ENCODE peak calls at places on chromosome 17, in six cellular contexts. M is pancreas, X is OCI-LY7, W is cardiac fibroblast, P is fibroblast of lung, V is fibroblast of pulmonary artery. Q is an unnamed sample.

GRCh38 chr17:64425191-64425590 is 23.7 kb upstream of the MILR1 start:
- DNase-seq in V (no peak), P (no peak), W (no peak), X (no peak), M (no peak), Q (no peak)

GRCh38 chr17:67837965-67838364 is 12.7 kb downstream of the BPTF start:
- DNase-seq in W (no peak), M (no peak), V (no peak), P (no peak), X (no peak), Q (no peak)

GRCh38 chr17:6936370-6937028 is 59.4 kb upstream of the ALOX12 start:
- DNase-seq in P (peak), M (no peak), V (peak), X (no peak), W (peak), Q (peak)

GRCh38 chr17:82531431-82531881 is 11.9 kb downstream of the FOXK2 start:
- DNase-seq in P (peak), X (no peak), V (peak), M (no peak), W (peak), Q (peak)

GRCh38 chr17:19311016-19311415 is 51.5 kb downstream of the B9D1 start:
- DNase-seq in V (no peak), W (no peak), X (no peak), M (no peak), P (no peak), Q (no peak)

GRCh38 chr17:41919165-41919817 is 540 bp upstream of the ACLY start:
- DNase-seq in M (no peak), P (no peak), W (no peak), X (no peak), V (no peak), Q (no peak)

GRCh38 chr17:933168-934083 is 46.1 kb downstream of the NXN start:
- DNase-seq in V (peak), M (peak), P (peak), X (no peak), W (peak), Q (peak)

GRCh38 chr17:27352481-27353460 is 58.9 kb downstream of the WSB1 start:
- DNase-seq in P (peak), W (peak), X (no peak), M (no peak), V (peak), Q (no peak)

GRCh38 chr17:58330997-58331814 is 2.6 kb upstream of the TSPOAP1 start:
- DNase-seq in X (peak), M (no peak), P (no peak), V (no peak), W (no peak), Q (no peak)

GRCh38 chr17:64202683-64203430 is 60.2 kb downstream of the TEX2 start:
- DNase-seq in M (no peak), W (peak), P (no peak), X (no peak), V (peak), Q (peak)

GRCh38 chr17:83161298-83162034 is 82.1 kb downstream of the METRNL start:
- DNase-seq in W (no peak), X (no peak), P (peak), V (no peak), M (no peak), Q (peak)

DNA sequence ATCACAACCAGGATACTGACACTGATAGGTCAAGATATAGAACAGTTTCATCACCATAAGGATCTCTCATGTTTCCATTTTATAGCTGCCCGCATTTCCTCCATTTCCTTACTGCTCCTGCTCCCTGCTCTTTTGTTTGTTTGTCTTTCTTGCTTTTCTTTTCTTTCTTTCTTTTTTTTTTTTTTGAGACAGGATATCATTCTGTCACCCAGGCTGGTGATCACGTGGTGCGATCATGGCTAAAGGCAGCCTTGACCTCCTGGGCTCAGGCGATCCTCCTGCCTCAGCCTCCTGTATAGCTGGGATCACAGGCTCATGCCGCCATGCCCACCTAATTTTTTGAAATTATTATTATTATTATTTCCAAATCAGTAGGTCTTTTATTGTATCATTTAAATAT is 31.7 kb downstream of the PRAC1 start:
- DNase-seq in W (no peak), P (no peak), V (no peak), M (no peak), X (no peak), Q (no peak)
- H3K4me3 ChIP-seq in W (no peak), P (no peak), V (no peak), M (no peak), X (no peak), Q (no peak)

DNA sequence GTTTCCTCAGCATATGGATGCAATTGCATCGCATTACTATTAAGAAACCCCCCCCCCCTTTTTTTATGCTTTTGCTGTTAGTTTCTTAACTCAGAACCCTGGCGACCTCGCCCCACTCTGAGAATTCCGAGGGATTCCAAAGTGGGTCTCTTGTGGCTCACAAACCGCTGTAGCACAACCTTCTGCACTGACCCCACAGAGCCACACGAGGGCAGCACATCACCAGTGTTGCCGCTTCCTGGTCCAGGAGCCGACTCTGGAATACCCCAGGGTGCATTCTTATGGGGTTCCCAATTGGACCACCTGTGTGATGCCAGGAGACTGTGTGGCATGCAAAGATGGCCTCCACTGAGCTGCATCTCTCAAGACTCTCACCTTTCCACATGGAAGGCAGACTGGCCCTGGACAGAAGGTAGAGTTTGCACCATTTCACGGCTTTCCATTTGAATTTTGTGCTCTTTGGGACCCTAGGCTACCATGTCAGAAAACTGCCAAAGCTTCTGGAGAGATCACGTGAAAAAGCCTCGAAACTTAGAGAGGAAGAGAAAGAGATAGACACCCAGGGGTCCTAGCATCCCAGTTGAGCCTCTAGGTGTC is 432.7 kb upstream of the ASIC2 start:
- DNase-seq in M (no peak), V (peak), W (peak), X (peak), P (peak), Q (no peak)
- TF ChIP-seq CTCF in M (peak), V (peak), W (peak), X (peak), P (peak), Q (peak)

GRCh38 chr17:50722746-50723145 is 3.3 kb downstream of the LUC7L3 start:
- DNase-seq in M (no peak), V (no peak), W (no peak), P (no peak), X (no peak), Q (no peak)
- H3K4me3 ChIP-seq in M (no peak), V (no peak), W (no peak), P (peak), X (peak), Q (no peak)

DNA sequence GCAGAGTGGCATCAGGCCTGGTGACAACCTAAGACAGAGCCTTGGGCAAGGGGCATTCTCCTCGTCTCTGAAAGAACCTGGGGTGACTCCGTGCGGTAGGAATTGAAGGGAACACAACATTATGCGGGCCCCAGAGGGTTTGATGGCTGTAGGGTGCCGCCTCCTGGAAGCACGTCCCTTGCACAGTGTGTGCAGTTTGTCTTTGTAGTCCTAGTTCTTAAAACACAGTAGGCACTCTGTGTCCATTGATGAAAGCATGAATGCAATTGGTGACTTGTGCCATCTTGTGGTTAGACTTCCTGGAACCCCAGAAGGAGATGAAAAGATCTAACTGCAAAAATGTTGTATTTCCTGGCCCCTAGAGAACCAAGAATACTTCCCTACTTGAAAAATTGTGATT is 279.8 kb downstream of the UTP18 start:
- DNase-seq in M (no peak), P (no peak), X (no peak), V (no peak), W (no peak), Q (no peak)
- TF ChIP-seq CTCF in M (no peak), P (no peak), X (no peak), V (no peak), W (no peak), Q (no peak)

GRCh38 chr17:18248811-18249210 is 9.7 kb downstream of the FLII start:
- DNase-seq in P (no peak), X (no peak), M (no peak), V (no peak), W (no peak), Q (no peak)

GRCh38 chr17:18246109-18246725 is 12.3 kb downstream of the FLII start:
- DNase-seq in P (no peak), M (no peak), X (no peak), V (no peak), W (no peak), Q (no peak)

GRCh38 chr17:18247613-18248001 is 10.9 kb downstream of the FLII start:
- DNase-seq in P (no peak), M (no peak), W (no peak), V (no peak), X (no peak), Q (no peak)

GRCh38 chr17:18248300-18248731 is 10.2 kb downstream of the FLII start:
- DNase-seq in V (peak), X (peak), W (peak), P (peak), M (no peak), Q (peak)

DNA sequence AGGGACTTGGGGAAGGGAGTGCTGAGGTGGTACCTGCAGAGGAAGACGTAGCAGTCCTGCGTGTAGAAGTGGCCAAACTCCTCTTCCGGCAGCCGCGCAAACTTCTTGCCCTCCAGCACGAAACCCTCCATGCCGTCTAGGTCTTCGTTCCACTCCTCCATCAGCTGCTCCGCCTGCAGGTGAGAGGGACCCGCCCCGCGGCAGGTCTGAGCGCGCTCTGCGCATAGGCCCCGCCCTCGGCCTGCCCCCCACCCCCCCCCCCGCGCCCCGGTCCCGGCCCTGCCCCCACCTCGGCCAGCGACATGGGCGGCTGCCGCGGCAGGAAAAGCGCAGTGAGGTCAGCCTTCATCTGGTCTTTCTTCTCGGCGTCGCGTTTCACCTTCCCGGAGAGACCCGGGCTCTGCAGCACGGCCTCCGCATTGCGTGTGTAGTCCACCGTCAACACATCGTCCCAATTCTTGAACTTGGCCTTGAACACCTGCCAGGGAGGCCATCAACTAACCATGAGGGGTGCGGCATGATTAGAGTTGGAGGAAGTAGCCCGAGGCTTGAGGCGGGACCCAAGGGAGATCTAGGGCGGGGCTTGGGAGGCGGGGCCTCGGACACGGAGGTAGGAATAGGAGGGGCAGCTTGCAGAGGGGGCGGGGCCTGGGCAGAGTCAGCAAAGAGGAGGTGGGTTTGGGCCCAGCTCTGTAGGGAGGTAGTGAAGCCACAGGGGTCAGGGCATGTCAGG is 11.5 kb downstream of the FLII start:
- DNase-seq in M (peak), P (no peak), X (peak), W (peak), V (peak), Q (no peak)
- H3K4me3 ChIP-seq in M (no peak), P (no peak), X (no peak), W (no peak), V (no peak), Q (no peak)

GRCh38 chr17:3665834-3666233 is 2.5 kb downstream of the TAX1BP3 start:
- DNase-seq in W (no peak), X (no peak), M (no peak), V (no peak), P (no peak), Q (no peak)

GRCh38 chr17:3668279-3669084 is at the start of the genes EMC6 and TAX1BP3:
- DNase-seq in P (peak), M (peak), V (peak), W (peak), X (peak), Q (peak)

GRCh38 chr17:3669085-3669347 is 404 bp downstream of the EMC6 start:
- DNase-seq in V (no peak), X (no peak), M (no peak), P (no peak), W (no peak), Q (no peak)

GRCh38 chr17:3666516-3666915 is 1.9 kb downstream of the TAX1BP3 start:
- DNase-seq in M (no peak), V (no peak), P (no peak), X (no peak), W (no peak), Q (no peak)

DNA sequence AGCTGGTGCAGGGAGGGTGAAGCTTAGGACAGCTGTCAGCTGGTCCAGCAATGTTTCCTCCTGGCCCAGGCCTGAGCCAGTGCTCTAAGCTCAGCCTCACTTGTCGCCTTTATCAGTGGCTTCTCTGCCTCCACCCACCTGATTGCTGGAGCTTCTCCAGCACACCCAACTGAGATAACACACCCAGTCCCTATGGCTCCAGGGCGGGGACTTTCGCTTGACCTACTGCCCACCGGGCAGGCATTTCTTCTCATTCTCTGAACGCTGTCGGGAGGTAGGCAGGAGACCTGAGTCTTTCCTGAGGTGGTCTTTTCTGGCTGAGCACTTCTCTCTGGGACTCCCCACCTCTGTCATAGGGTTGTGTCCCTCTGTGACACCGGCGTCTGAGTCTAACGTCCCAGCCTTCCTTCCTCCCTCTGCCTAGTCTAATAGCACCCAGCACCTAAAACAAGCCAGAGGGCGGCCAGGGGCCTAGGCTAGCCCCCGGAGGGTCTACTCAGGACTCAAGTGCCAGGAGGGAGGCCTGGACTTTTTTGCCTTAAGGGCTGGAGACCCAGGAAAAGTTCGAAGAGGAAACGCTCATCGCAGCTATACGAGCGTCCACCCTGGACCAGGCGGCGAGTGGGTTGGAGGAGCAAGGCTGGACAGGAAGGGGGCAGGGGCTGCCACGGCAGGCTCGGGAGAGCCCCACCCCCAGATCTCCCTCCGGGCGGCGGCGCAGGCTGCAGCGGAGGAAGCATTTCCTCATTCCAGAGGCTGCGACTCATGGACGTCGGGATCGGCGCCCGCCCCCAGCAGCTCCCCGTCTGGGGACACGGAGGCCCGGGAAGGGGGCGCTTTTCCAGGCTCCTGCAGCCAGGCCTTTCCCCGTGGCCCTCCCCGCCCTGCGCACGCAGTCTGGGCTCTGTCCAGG is 756 bp downstream of the TAX1BP3 start:
- DNase-seq in W (peak), V (peak), P (peak), X (no peak), M (peak), Q (peak)
- TF ChIP-seq CTCF in W (no peak), V (no peak), P (no peak), X (no peak), M (no peak), Q (peak)

GRCh38 chr17:39704821-39705551 is 5.1 kb downstream of the ERBB2 start:
- DNase-seq in P (peak), X (no peak), M (no peak), W (peak), V (peak), Q (peak)
- H3K4me3 ChIP-seq in P (no peak), X (no peak), M (peak), W (no peak), V (no peak), Q (no peak)

GRCh38 chr17:79104898-79105600 is 30.4 kb downstream of the ENGASE start:
- DNase-seq in V (no peak), P (no peak), W (no peak), M (no peak), X (peak), Q (no peak)
- TF ChIP-seq CTCF in V (no peak), P (no peak), W (no peak), M (no peak), X (peak), Q (no peak)